ENCODE peak calls at places on chromosomes 2 and 18, in six cellular contexts. E is PC-9; G is ovary; K is IMR-90; N is lung; Y is naive thymus-derived CD4-positive, alpha-beta T cell. X is an unnamed sample. For H3K9me3, H3K4me1 and H3K27me3, the result is how much of the 10 kb centered on the place peaks cover.

GRCh38 chr2:49105506-49105905 is 48.8 kb downstream of the FSHR start:
- DNase-seq in K (no peak), Y (no peak), N (no peak), E (no peak), G (no peak), X (no peak)

GRCh38 chr2:158464426-158465281 is 7.9 kb downstream of the PKP4 start:
- DNase-seq in N (no peak), K (peak), E (no peak), Y (peak), G (no peak), X (no peak)

GRCh38 chr2:129716781-129717559 is 262.5 kb upstream of the RAB6C start:
- DNase-seq in G (no peak), N (peak), E (no peak), Y (no peak), K (no peak), X (no peak)

GRCh38 chr2:167293172-167293781 is 405.0 kb downstream of the XIRP2 start:
- DNase-seq in E (no peak), K (peak), N (no peak), G (peak), Y (no peak), X (no peak)

GRCh38 chr2:88751770-88752169 is 60.3 kb downstream of the RPIA start:
- DNase-seq in Y (peak), G (no peak), K (no peak), N (no peak), E (no peak), X (no peak)

GRCh38 chr18:63216911-63217311 is 102.7 kb downstream of the BCL2 start:
- DNase-seq in G (no peak), Y (peak), N (no peak), E (no peak), K (no peak), X (no peak)

GRCh38 chr2:68469935-68470334 is 2.5 kb downstream of the APLF start:
- DNase-seq in N (no peak), Y (no peak), G (no peak), E (no peak), K (no peak), X (no peak)

GRCh38 chr18:32911660-32912284 is 138.9 kb upstream of the KLHL14 start:
- DNase-seq in E (no peak), G (no peak), K (peak), N (no peak), Y (no peak), X (no peak)

GRCh38 chr2:218991674-218992168 is 1.5 kb downstream of the CRYBA2 start:
- DNase-seq in E (no peak), N (no peak), G (no peak), Y (no peak), K (peak), X (no peak)

GRCh38 chr18:58955738-58956137 is 91.1 kb downstream of the ZNF532 start:
- DNase-seq in K (no peak), E (no peak), G (no peak), Y (no peak), N (no peak), X (no peak)

GRCh38 chr2:61727746-61728145 is 126.1 kb downstream of the FAM161A start:
- DNase-seq in N (no peak), G (no peak), Y (no peak), K (peak), E (no peak), X (no peak)

GRCh38 chr2:226183033-226183432 is 616.6 kb downstream of the IRS1 start:
- DNase-seq in K (no peak), N (no peak), G (no peak), E (no peak), Y (no peak), X (no peak)

GRCh38 chr2:226180485-226180884 is 619.1 kb downstream of the IRS1 start:
- DNase-seq in G (no peak), E (no peak), N (no peak), K (no peak), Y (no peak), X (no peak)

GRCh38 chr2:226176298-226176984 is 623.2 kb downstream of the IRS1 start:
- DNase-seq in Y (no peak), K (no peak), N (no peak), E (no peak), G (no peak), X (no peak)

GRCh38 chr2:226181909-226182308 is 617.7 kb downstream of the IRS1 start:
- DNase-seq in K (no peak), N (no peak), Y (no peak), E (no peak), G (no peak), X (no peak)

GRCh38 chr2:226179010-226179409 is 620.6 kb downstream of the IRS1 start:
- DNase-seq in E (no peak), Y (no peak), G (no peak), N (no peak), K (no peak), X (no peak)
- H3K9me3 ChIP-seq in E (under half), Y (under half), G (under half), N (under half), K (under half), X (under half)

GRCh38 chr2:127638361-127639110 is 7.4 kb upstream of the GPR17 start:
- DNase-seq in E (peak), N (peak), K (no peak), Y (no peak), G (no peak), X (no peak)
- H3K4me1 ChIP-seq in E (under half), N (under half), K (under half), Y (half or more), G (under half), X (under half)

DNA sequence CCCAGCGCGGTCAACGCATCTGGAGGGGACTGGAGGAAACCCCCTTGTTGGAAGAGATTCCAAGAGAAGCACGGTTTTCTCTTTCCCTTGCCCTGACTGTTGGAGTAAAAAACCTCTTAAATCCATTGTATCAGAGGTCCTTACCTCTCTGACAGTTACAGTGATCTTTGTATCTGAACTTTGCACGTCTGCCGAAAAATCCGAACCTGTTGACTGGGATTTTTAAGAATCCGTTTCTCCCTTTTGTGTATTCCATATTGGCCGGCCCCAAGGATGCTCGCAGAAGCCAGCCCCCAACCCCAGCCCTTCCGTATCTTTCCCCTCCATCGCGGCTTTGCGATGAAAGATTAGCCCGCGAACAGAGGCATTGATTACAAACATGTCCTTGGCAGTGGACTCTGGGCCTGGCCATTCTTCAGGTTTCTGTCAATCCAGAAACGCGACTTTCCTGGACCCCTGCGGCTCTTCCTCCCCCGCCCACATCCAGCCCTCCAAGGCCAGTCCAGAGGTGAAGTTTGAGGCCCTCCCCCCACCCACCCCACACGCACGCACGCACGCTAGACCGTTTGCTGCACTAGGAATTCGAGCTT is 4.6 kb upstream of the DLX1 start:
- DNase-seq in K (no peak), G (no peak), Y (no peak), N (no peak), E (no peak), X (no peak)
- H3K27me3 ChIP-seq in K (under half), G (under half), Y (half or more), N (under half), E (under half), X (under half)

GRCh38 chr2:121613152-121613551 is 36.1 kb downstream of the CLASP1 start:
- DNase-seq in Y (no peak), K (no peak), E (no peak), G (no peak), N (no peak), X (no peak)
- H3K9me3 ChIP-seq in Y (under half), K (under half), E (under half), G (under half), N (under half), X (under half)

GRCh38 chr2:8469709-8470493 is 212.0 kb upstream of the ID2 start:
- DNase-seq in N (no peak), E (no peak), Y (no peak), K (no peak), G (no peak), X (no peak)
- H3K4me1 ChIP-seq in N (under half), E (under half), Y (under half), K (under half), G (under half), X (under half)

GRCh38 chr2:70771446-70771845 is 3.4 kb upstream of the ADD2 start:
- DNase-seq in E (no peak), G (no peak), K (no peak), Y (no peak), N (no peak), X (no peak)

GRCh38 chr2:70767094-70767698 is 804 bp downstream of the ADD2 start:
- DNase-seq in Y (peak), K (no peak), E (no peak), G (no peak), N (no peak), X (peak)

GRCh38 chr2:70767699-70768584 is at the start of gene ADD2:
- DNase-seq in E (peak), Y (peak), K (peak), G (no peak), N (no peak), X (peak)

GRCh38 chr2:70768585-70769085 is 635 bp upstream of the ADD2 start:
- DNase-seq in K (no peak), G (no peak), N (no peak), Y (no peak), E (no peak), X (no peak)

GRCh38 chr2:70769450-70769849 is 1.4 kb upstream of the ADD2 start:
- DNase-seq in Y (no peak), G (no peak), N (no peak), E (no peak), K (no peak), X (no peak)
- H3K27me3 ChIP-seq in Y (under half), G (under half), N (under half), E (under half), K (under half), X (under half)

GRCh38 chr2:16194931-16195680 is 254.8 kb downstream of the MYCN start:
- DNase-seq in N (no peak), E (no peak), K (no peak), Y (no peak), G (no peak), X (no peak)
- H3K9me3 ChIP-seq in N (under half), E (under half), K (under half), Y (under half), G (under half), X (under half)

GRCh38 chr2:42186945-42187632 is 17.9 kb downstream of the EML4 start:
- DNase-seq in G (no peak), E (no peak), K (no peak), Y (no peak), N (no peak), X (no peak)
- H3K4me1 ChIP-seq in G (under half), E (under half), K (under half), Y (under half), N (under half), X (under half)

X was measured in HAP-1.